ENCODE peak calls at places on chromosomes 12 and 14, in four cellular contexts. M is Right ventricle myocardium superior, N is GM04504, Q is RWPE2. Z is an unnamed sample.

GRCh38 chr12:51381226-51382079 is 9.8 kb downstream of the GALNT6 start:
- DNase-seq in N (no peak), Q (no peak), M (no peak), Z (no peak)

GRCh38 chr12:24950231-24950834 is 1.4 kb upstream of the BCAT1 start:
- DNase-seq in M (no peak), N (no peak), Q (no peak), Z (no peak)

GRCh38 chr12:92156139-92156538 is 10.5 kb upstream of the BTG1 start:
- DNase-seq in M (no peak), Q (no peak), N (no peak), Z (no peak)

GRCh38 chr12:67067453-67068203 is 201.5 kb upstream of the CAND1 start:
- DNase-seq in N (no peak), Q (no peak), M (no peak), Z (no peak)

GRCh38 chr14:89240414-89240813 is 176.6 kb downstream of the FOXN3 start:
- DNase-seq in Q (no peak), N (peak; percentile 14), M (no peak), Z (peak; percentile 20)

GRCh38 chr12:68040450-68041075 is 51.3 kb downstream of the IFNG-AS1 start:
- DNase-seq in M (no peak), Q (no peak), N (peak; percentile 40), Z (peak; percentile 43)

GRCh38 chr12:22635812-22636211 is 10.8 kb downstream of the ETNK1 start:
- DNase-seq in N (no peak), Q (no peak), M (no peak), Z (no peak)

GRCh38 chr12:51025182-51025747 is 919 bp downstream of the SLC11A2 start:
- DNase-seq in N (no peak), Q (no peak), M (no peak), Z (no peak)

GRCh38 chr12:115710104-115710564 is 567.4 kb downstream of the MED13L start:
- DNase-seq in M (peak; percentile 48), Q (no peak), N (peak; percentile 68), Z (no peak)

GRCh38 chr12:23431006-23431405 is 518.5 kb downstream of the SOX5 start:
- DNase-seq in M (no peak), Q (no peak), N (no peak), Z (no peak)

GRCh38 chr14:60922050-60922449 is 58.8 kb downstream of the TRMT5 start:
- DNase-seq in Q (no peak), M (no peak), N (no peak), Z (no peak)

GRCh38 chr12:119671070-119671469 is 3.1 kb downstream of the PRKAB1 start:
- DNase-seq in Q (no peak), N (no peak), M (no peak), Z (no peak)